ENCODE peak calls at places on chromosomes 13 and 19, in eight cellular contexts. I is activated T-cell treated with anti-CD3 and anti-CD28 coated beads, Interleukin-2, amount 50 U/mL, for 72 hours; A is RPMI8226; V is stimulated activated CD4-positive, alpha-beta T cell treated with anti-CD3 and anti-CD28 coated beads, TNF-alpha, amount 100 ng/mL, for 48 hours; L is AG10803; C is T-cell; B is CD4-positive, alpha-beta T cell; O is T-helper 2 cell. N is an unnamed sample.

GRCh38 chr13:26910754-26911465 is 150.3 kb upstream of the GPR12 start:
- DNase-seq in I (no peak), A (no peak), V (no peak), L (no peak), C (no peak), B (no peak), O (no peak), N (no peak)

GRCh38 chr19:45408830-45409593 is 2.6 kb downstream of the POLR1G start:
- DNase-seq in I (no peak), A (no peak), V (no peak), L (no peak), C (no peak), B (no peak), O (no peak), N (no peak)

GRCh38 chr13:113839536-113840204 is 24.2 kb downstream of the GAS6 start:
- DNase-seq in I (no peak), A (peak; percentile 1), V (no peak), L (no peak), C (no peak), B (no peak), O (no peak), N (no peak)

GRCh38 chr19:3398114-3398899 is 31.9 kb downstream of the NFIC start:
- DNase-seq in I (no peak), A (no peak), V (no peak), L (peak; percentile 71), C (no peak), B (no peak), O (no peak), N (no peak)

GRCh38 chr13:40665061-40665753 is 1.2 kb downstream of the FOXO1 start:
- DNase-seq in I (peak; percentile 54), A (peak; percentile 53), V (no peak), L (no peak), C (no peak), B (peak; percentile 26), O (peak; percentile 68), N (no peak)

GRCh38 chr19:17455711-17456123 is 5.0 kb downstream of the NXNL1 start:
- DNase-seq in I (peak; percentile 13), A (no peak), V (no peak), L (no peak), C (no peak), B (no peak), O (no peak), N (no peak)

GRCh38 chr13:40470665-40471064 is 195.8 kb downstream of the FOXO1 start:
- DNase-seq in I (no peak), A (no peak), V (no peak), L (peak; percentile 30), C (no peak), B (no peak), O (no peak), N (no peak)

GRCh38 chr13:80877209-80877943 is 536.5 kb upstream of the SPRY2 start:
- DNase-seq in I (no peak), A (no peak), V (no peak), L (no peak), C (no peak), B (no peak), O (no peak), N (no peak)

GRCh38 chr13:74816737-74817136 is 665.2 kb downstream of the TBC1D4 start:
- DNase-seq in I (no peak), A (no peak), V (no peak), L (peak; percentile 12), C (no peak), B (no peak), O (no peak), N (no peak)

GRCh38 chr13:23881408-23881785 is 7.8 kb downstream of the MIPEP start:
- DNase-seq in I (no peak), A (no peak), V (no peak), L (no peak), C (no peak), B (no peak), O (no peak), N (no peak)

GRCh38 chr13:43021926-43022670 is 1.3 kb upstream of the DNAJC15 start:
- DNase-seq in I (no peak), A (no peak), V (no peak), L (peak; percentile 84), C (no peak), B (no peak), O (no peak), N (no peak)

GRCh38 chr13:45521292-45521691 is 56.6 kb downstream of the COG3 start:
- DNase-seq in I (no peak), A (no peak), V (no peak), L (peak; percentile 48), C (no peak), B (no peak), O (no peak), N (peak; percentile 22)

GRCh38 chr13:110902370-110902769 is 12.5 kb downstream of the ANKRD10 start:
- DNase-seq in I (no peak), A (no peak), V (no peak), L (no peak), C (no peak), B (no peak), O (no peak), N (no peak)